ENCODE peak calls at places on chromosomes 11 and 22, in six cellular contexts. O is NCI-H524 treated with DMSO at 0.1 percent for 48 hours, F is GM04504, J is T-helper 2 cell, D is AG10803, Z is left ventricle myocardium inferior. M is an unnamed sample.

GRCh38 chr11:25927391-25927790 is 404.5 kb upstream of the ANO3 start:
- DNase-seq in O (no peak), F (no peak), J (no peak), D (no peak), Z (no peak), M (no peak)

GRCh38 chr11:118462178-118462577 is 25.9 kb downstream of the KMT2A start:
- DNase-seq in O (no peak), F (no peak), J (no peak), D (no peak), Z (no peak), M (no peak)

GRCh38 chr22:17597217-17597616 is 31.3 kb downstream of the ATP6V1E1 start:
- DNase-seq in O (no peak), F (peak; percentile 39), J (no peak), D (peak; percentile 69), Z (no peak), M (no peak)

GRCh38 chr11:12269104-12269441 is 108.3 kb upstream of the PARVA start:
- DNase-seq in O (no peak), F (peak; percentile 51), J (no peak), D (peak; percentile 25), Z (no peak), M (peak; percentile 25)

GRCh38 chr11:65019824-65020223 is 5.9 kb downstream of the ARL2 start:
- DNase-seq in O (no peak), F (no peak), J (no peak), D (no peak), Z (no peak), M (no peak)

GRCh38 chr11:6440906-6441358 is at the start of gene HPX:
- DNase-seq in O (no peak), F (no peak), J (no peak), D (no peak), Z (no peak), M (no peak)

GRCh38 chr22:21449531-21450319 is 17.5 kb upstream of the TMEM191C start:
- DNase-seq in O (no peak), F (no peak), J (no peak), D (no peak), Z (no peak), M (no peak)

GRCh38 chr11:10490398-10491232 is 35.6 kb downstream of the AMPD3 start:
- DNase-seq in O (no peak), F (peak; percentile 98), J (no peak), D (peak; percentile 94), Z (peak; percentile 50), M (no peak)

GRCh38 chr22:21680830-21681565 is 15.2 kb downstream of the PPIL2 start:
- DNase-seq in O (no peak), F (no peak), J (no peak), D (no peak), Z (no peak), M (no peak)

GRCh38 chr11:130634981-130635473 is 186.6 kb downstream of the ADAMTS15 start:
- DNase-seq in O (no peak), F (peak; percentile 60), J (no peak), D (peak; percentile 67), Z (no peak), M (no peak)

GRCh38 chr11:74685905-74686304 is 45.3 kb downstream of the CHRDL2 start:
- DNase-seq in O (no peak), F (no peak), J (no peak), D (no peak), Z (no peak), M (no peak)

GRCh38 chr11:11968511-11969280 is 39.7 kb downstream of the DKK3 start:
- DNase-seq in O (peak; percentile 65), F (peak; percentile 84), J (no peak), D (peak; percentile 94), Z (peak; percentile 14), M (no peak)

GRCh38 chr11:33259869-33260268 is 2.7 kb downstream of the HIPK3 start:
- DNase-seq in O (no peak), F (no peak), J (no peak), D (no peak), Z (no peak), M (no peak)

GRCh38 chr11:65710424-65710823 is 1.6 kb upstream of the KAT5 start:
- DNase-seq in O (no peak), F (no peak), J (no peak), D (no peak), Z (no peak), M (no peak)

GRCh38 chr11:34335801-34336200 is 22.0 kb downstream of the ABTB2 start:
- DNase-seq in O (no peak), F (no peak), J (no peak), D (no peak), Z (no peak), M (no peak)

GRCh38 chr11:134731562-134731961 is 319.5 kb upstream of the B3GAT1 start:
- DNase-seq in O (no peak), F (no peak), J (no peak), D (no peak), Z (no peak), M (peak; percentile 44)

GRCh38 chr11:70063555-70063954 is 14.6 kb upstream of the ANO1 start:
- DNase-seq in O (no peak), F (no peak), J (no peak), D (no peak), Z (no peak), M (no peak)

GRCh38 chr22:29797351-29797750 is 30.2 kb downstream of the UQCR10 start:
- DNase-seq in O (no peak), F (no peak), J (no peak), D (no peak), Z (no peak), M (no peak)

GRCh38 chr11:28009383-28009782 is 98.6 kb downstream of the KIF18A start:
- DNase-seq in O (no peak), F (peak; percentile 31), J (no peak), D (peak; percentile 74), Z (no peak), M (no peak)

GRCh38 chr11:118447423-118447822 is 11.1 kb downstream of the KMT2A start:
- DNase-seq in O (no peak), F (no peak), J (no peak), D (no peak), Z (no peak), M (no peak)

GRCh38 chr11:113591122-113591521 is 115.0 kb downstream of the TMPRSS5 start:
- DNase-seq in O (peak; percentile 36), F (no peak), J (no peak), D (no peak), Z (no peak), M (peak; percentile 95)

GRCh38 chr11:67269401-67270255 is 3.4 kb downstream of the GRK2 start:
- DNase-seq in O (no peak), F (no peak), J (no peak), D (no peak), Z (no peak), M (no peak)

GRCh38 chr22:21632237-21632895 is at the start of gene CCDC116:
- DNase-seq in O (no peak), F (no peak), J (peak; percentile 52), D (no peak), Z (no peak), M (no peak)

GRCh38 chr11:126521196-126521595 is 165.7 kb downstream of the ST3GAL4 start:
- DNase-seq in O (no peak), F (no peak), J (no peak), D (no peak), Z (no peak), M (no peak)

GRCh38 chr22:39207141-39208012 is 37.4 kb downstream of the PDGFB start:
- DNase-seq in O (no peak), F (no peak), J (no peak), D (peak; percentile 56), Z (no peak), M (no peak)

GRCh38 chr11:68010058-68011041 is at the start of gene ALDH3B1:
- DNase-seq in O (no peak), F (peak; percentile 87), J (no peak), D (peak; percentile 91), Z (peak; percentile 90), M (peak; percentile 46)

GRCh38 chr11:69386594-69387408 is 92.8 kb downstream of the MYEOV start:
- DNase-seq in O (no peak), F (no peak), J (no peak), D (no peak), Z (no peak), M (no peak)

GRCh38 chr22:43388420-43388851 is 23.4 kb upstream of the MPPED1 start:
- DNase-seq in O (peak; percentile 42), F (peak; percentile 16), J (peak; percentile 59), D (peak; percentile 45), Z (peak; percentile 65), M (peak; percentile 17)

GRCh38 chr11:208177-208916 is 839 bp downstream of the RIC8A start:
- DNase-seq in O (peak; percentile 1), F (no peak), J (peak; percentile 72), D (peak; percentile 69), Z (peak; percentile 85), M (peak; percentile 28)

GRCh38 chr11:68870470-68870869 is 28.8 kb upstream of the CPT1A start:
- DNase-seq in O (no peak), F (no peak), J (no peak), D (no peak), Z (no peak), M (no peak)

GRCh38 chr22:49214976-49215375 is 612.7 kb downstream of the BRD1 start:
- DNase-seq in O (no peak), F (no peak), J (no peak), D (no peak), Z (peak; percentile 6), M (no peak)

GRCh38 chr22:20750461-20751184 is 23.3 kb upstream of the SERPIND1 start:
- DNase-seq in O (no peak), F (peak; percentile 77), J (no peak), D (peak; percentile 83), Z (peak; percentile 47), M (peak; percentile 78)

GRCh38 chr11:113553235-113553634 is 78.0 kb upstream of the DRD2 start:
- DNase-seq in O (no peak), F (peak; percentile 94), J (no peak), D (peak; percentile 99), Z (no peak), M (no peak)

GRCh38 chr11:35662061-35662648 is 420 bp upstream of the TRIM44 start:
- DNase-seq in O (no peak), F (no peak), J (no peak), D (no peak), Z (no peak), M (peak; percentile 59)

GRCh38 chr22:43060213-43060612 is 29.0 kb downstream of the TTLL1 start:
- DNase-seq in O (no peak), F (no peak), J (peak; percentile 19), D (no peak), Z (no peak), M (no peak)

M was measured in DMS79 treated with DMSO at 0.1 percent for 48 hours.